ENCODE peak calls at places on chromosomes 2 and 18, in seven cellular contexts. Y, B, O, J, C, Q and S are unnamed samples.

GRCh38 chr18:58205087-58205779 is 161.2 kb downstream of the NEDD4L start:
- DNase-seq in Y (peak), B (no peak), O (peak), J (no peak), C (no peak), Q (no peak), S (no peak)

GRCh38 chr2:221501210-221501882 is 70.8 kb downstream of the EPHA4 start:
- DNase-seq in Y (no peak), B (no peak), O (peak), J (peak), C (no peak), Q (no peak), S (no peak)

GRCh38 chr18:44900627-44901026 is 219.9 kb downstream of the SETBP1 start:
- DNase-seq in Y (no peak), B (no peak), O (no peak), J (no peak), C (no peak), Q (no peak), S (no peak)

GRCh38 chr2:141570474-141571131 is 560.2 kb downstream of the LRP1B start:
- DNase-seq in Y (no peak), B (no peak), O (no peak), J (no peak), C (no peak), Q (no peak), S (no peak)

GRCh38 chr2:177921726-177922125 is 150.9 kb downstream of the PDE11A start:
- DNase-seq in Y (no peak), B (no peak), O (peak), J (no peak), C (no peak), Q (no peak), S (no peak)

GRCh38 chr2:7860693-7861092 is 821.2 kb upstream of the ID2 start:
- DNase-seq in Y (no peak), B (no peak), O (peak), J (no peak), C (no peak), Q (no peak), S (no peak)

GRCh38 chr2:45586600-45586999 is 24.5 kb downstream of the SRBD1 start:
- DNase-seq in Y (no peak), B (no peak), O (no peak), J (no peak), C (no peak), Q (no peak), S (no peak)

GRCh38 chr2:20224716-20225293 is at the start of gene SDC1:
- DNase-seq in Y (peak), B (no peak), O (peak), J (no peak), C (no peak), Q (peak), S (no peak)

GRCh38 chr2:45652090-45653050 is 895 bp downstream of the PRKCE start:
- DNase-seq in Y (peak), B (no peak), O (peak), J (peak), C (peak), Q (peak), S (no peak)

GRCh38 chr2:226799211-226799975 is at the start of gene IRS1:
- DNase-seq in Y (peak), B (peak), O (peak), J (peak), C (peak), Q (peak), S (no peak)

GRCh38 chr2:222708274-222708710 is 36.8 kb downstream of the MOGAT1 start:
- DNase-seq in Y (peak), B (peak), O (peak), J (peak), C (peak), Q (no peak), S (peak)

GRCh38 chr18:50656841-50657470 is 97.1 kb downstream of the MAPK4 start:
- DNase-seq in Y (no peak), B (no peak), O (no peak), J (no peak), C (no peak), Q (no peak), S (no peak)

GRCh38 chr2:160970052-160970846 is 190.0 kb upstream of the TANK start:
- DNase-seq in Y (peak), B (peak), O (peak), J (peak), C (no peak), Q (no peak), S (no peak)

GRCh38 chr2:29724282-29724681 is 197.1 kb downstream of the ALK start:
- DNase-seq in Y (no peak), B (no peak), O (no peak), J (no peak), C (no peak), Q (no peak), S (no peak)

GRCh38 chr2:120735750-120736170 is at the start of gene GLI2:
- DNase-seq in Y (peak), B (peak), O (peak), J (peak), C (peak), Q (no peak), S (peak)
- H3K4me3 ChIP-seq in Y (peak), B (no peak), O (peak), J (peak), C (peak), Q (peak), S (peak)

DNA sequence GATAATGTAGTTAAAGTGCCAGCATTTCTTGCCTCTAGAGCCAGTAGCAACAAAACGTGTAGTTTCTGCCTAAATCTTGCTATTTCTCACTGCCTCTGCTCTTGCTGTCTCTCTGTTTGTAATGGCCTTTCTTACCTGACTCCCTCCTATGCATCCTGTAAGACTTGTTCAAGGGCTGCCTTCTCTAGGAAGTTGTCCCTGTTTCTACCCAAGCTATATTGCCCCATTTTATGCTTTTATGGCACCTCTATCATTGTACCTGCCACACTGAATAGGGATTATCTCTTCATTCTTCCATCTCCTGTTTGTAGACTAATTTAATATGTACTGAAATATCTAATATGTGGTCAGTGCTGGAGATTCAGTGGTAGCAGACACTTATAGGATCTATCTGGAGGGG is 49.2 kb downstream of the PLCL1 start:
- DNase-seq in Y (no peak), B (no peak), O (no peak), J (no peak), C (no peak), Q (no peak), S (no peak)
- H3K4me3 ChIP-seq in Y (no peak), B (no peak), O (no peak), J (no peak), C (no peak), Q (no peak), S (no peak)

DNA sequence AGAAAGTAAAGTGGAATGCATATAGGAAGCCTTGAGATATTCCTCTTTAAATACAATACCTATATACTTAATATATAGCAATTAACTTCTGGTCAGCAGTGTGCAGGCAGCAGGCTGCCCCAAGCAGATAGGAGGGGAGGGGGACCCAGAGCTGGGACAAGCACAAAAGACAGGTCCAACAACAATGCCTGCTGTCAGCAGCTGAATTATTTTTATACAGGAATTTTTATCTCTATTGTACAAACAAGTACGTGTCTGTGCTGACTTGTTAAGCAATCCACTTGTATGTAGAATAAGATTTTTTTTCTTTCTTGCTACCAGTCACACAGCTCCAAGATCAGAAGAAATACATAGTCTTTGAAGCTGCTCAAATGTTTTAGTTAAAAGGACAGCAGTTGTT is 16.7 kb downstream of the BCL11A start:
- DNase-seq in Y (no peak), B (no peak), O (no peak), J (no peak), C (no peak), Q (no peak), S (no peak)
- H3K4me3 ChIP-seq in Y (no peak), B (no peak), O (no peak), J (no peak), C (no peak), Q (no peak), S (no peak)

GRCh38 chr18:7459851-7460774 is 107.0 kb upstream of the PTPRM start:
- DNase-seq in Y (no peak), B (peak), O (peak), J (no peak), C (peak), Q (no peak), S (no peak)
- H3K4me3 ChIP-seq in Y (peak), B (peak), O (peak), J (no peak), C (no peak), Q (no peak), S (no peak)

GRCh38 chr2:233989221-233989620 is 61.3 kb upstream of the SPP2 start:
- DNase-seq in Y (no peak), B (no peak), O (no peak), J (no peak), C (no peak), Q (no peak), S (no peak)
- H3K4me3 ChIP-seq in Y (no peak), B (no peak), O (no peak), J (no peak), C (no peak), Q (no peak), S (no peak)

DNA sequence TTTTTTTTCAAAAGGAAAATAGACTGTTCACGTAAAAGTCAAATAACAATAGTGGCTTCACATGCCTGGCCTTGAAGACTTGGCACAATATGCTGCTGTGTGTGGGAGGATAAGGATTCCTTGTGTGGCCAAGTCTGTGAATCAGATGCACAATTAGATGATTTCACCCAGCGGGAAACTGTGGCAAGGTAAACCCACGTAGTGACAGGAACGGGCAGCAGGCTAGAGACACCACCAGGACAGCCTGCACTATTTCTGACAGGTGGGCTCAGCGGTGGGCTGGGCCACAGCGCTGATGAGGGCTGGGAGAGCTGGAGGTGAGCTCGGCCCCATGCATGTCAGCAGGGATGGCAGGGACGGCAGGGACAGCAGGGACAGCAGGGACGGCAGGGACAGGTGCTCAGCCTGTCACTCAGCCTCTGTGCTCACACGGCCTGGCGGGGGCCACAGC is 21.6 kb downstream of the SNORC start:
- DNase-seq in Y (peak), B (no peak), O (peak), J (no peak), C (no peak), Q (no peak), S (no peak)
- H3K4me3 ChIP-seq in Y (no peak), B (no peak), O (no peak), J (no peak), C (no peak), Q (no peak), S (no peak)

DNA sequence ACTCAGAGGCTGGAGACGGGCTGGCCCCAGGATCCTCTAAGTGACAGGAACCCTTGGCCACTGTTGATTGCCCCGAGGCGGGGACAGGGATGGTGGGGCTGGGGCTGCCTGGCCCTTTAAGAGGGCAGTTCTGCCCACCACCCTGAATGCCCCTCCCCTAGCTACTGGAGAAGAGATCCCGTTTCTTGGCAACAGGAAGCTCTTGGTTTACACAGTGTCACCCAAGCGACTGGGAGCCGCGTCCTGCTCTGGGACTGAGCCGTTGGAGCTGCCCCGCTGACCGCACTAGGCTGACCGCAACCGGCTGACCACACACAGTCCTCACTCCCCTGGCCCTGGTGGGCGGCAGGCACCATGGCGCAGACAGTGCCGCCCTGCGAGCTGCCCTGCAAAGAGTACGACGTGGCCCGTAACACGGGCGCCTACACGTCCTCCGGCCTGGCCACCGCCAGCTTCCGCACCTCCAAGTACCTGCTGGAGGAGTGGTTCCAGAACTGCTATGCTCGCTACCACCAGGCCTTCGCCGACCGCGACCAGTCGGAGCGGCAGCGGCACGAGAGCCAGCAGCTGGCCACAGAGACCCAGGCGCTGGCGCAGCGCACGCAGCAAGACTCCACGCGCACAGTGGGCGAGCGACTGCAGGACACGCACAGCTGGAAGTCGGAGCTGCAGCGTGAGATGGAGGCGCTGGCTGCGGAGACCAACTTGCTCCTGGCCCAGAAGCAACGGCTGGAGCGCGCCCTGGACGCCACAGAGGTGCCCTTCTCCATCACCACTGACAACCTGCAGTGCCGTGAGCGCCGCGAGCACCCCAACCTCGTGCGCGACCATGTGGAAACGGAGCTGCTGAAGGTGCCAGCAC is at the start of gene TEKT4:
- DNase-seq in Y (no peak), B (no peak), O (peak), J (peak), C (no peak), Q (no peak), S (no peak)
- H3K4me3 ChIP-seq in Y (no peak), B (no peak), O (no peak), J (peak), C (no peak), Q (no peak), S (no peak)

GRCh38 chr2:48419884-48420511 is 110.0 kb upstream of the STON1 start:
- DNase-seq in Y (no peak), B (no peak), O (no peak), J (no peak), C (peak), Q (no peak), S (no peak)
- H3K4me3 ChIP-seq in Y (no peak), B (no peak), O (no peak), J (no peak), C (no peak), Q (no peak), S (no peak)

DNA sequence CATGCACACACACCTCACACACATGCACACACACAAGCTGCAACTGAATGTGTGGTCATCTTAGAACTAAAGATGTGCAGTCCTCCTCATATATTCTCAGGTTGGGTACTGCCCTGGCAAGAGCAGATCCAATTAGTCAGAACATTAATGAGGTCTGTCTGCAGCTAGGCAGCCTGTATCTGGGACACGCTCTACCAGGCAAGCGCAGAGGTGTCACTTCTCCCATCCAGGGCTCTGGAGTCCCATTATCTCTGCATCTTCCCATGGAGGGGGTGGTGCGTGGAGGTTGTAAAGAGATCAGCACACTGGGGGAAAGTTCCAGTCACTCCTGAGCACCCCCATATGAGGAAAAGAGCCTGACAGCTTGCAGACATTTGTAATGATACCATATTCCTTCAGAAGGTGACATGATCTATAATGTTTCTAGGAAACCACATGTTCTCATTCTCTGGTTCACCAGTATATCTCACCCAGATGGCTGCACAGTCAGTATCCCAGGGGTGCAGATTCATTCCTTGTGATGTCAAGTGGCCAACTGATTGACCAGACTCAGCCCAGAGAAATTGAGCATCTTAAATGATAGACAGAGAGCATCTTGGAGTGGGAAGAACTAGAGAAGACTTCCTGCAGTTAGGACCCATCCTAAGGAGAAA is 95.4 kb downstream of the RTN4 start:
- DNase-seq in Y (no peak), B (no peak), O (no peak), J (no peak), C (no peak), Q (no peak), S (no peak)
- H3K4me3 ChIP-seq in Y (no peak), B (no peak), O (no peak), J (no peak), C (no peak), Q (no peak), S (no peak)